ENCODE peak calls at places on chromosomes 13 and 19, in seven cellular contexts. One of them, this sample, is unnamed.

GRCh38 chr13:34657716-34658115 is 284.4 kb upstream of the NBEA start:
- DNase-seq in HepG2: no peak
- DNase-seq in K562: no peak
- DNase-seq in A549: peak; percentile 45
- DNase-seq in IMR-90: peak; percentile 24
- DNase-seq in H1: no peak
- DNase-seq in GM12878: no peak
- DNase-seq in this sample: no peak

GRCh38 chr13:105403065-105403464 is 1132.4 kb downstream of the EFNB2 start:
- DNase-seq in A549: no peak
- DNase-seq in GM12878: no peak
- DNase-seq in K562: no peak
- DNase-seq in IMR-90: no peak
- DNase-seq in H1: no peak
- DNase-seq in HepG2: no peak
- DNase-seq in this sample: no peak

GRCh38 chr19:43798546-43799409 is 3.5 kb downstream of the LYPD5 start:
- DNase-seq in HepG2: no peak
- DNase-seq in A549: peak; percentile 30
- DNase-seq in IMR-90: no peak
- DNase-seq in GM12878: no peak
- DNase-seq in H1: no peak
- DNase-seq in K562: peak; percentile 71
- DNase-seq in this sample: peak; percentile 65

GRCh38 chr13:73096173-73097117 is 37.6 kb downstream of the KLF5 start:
- DNase-seq in GM12878: no peak
- DNase-seq in A549: peak; percentile 45
- DNase-seq in IMR-90: peak; percentile 38
- DNase-seq in K562: no peak
- DNase-seq in H1: no peak
- DNase-seq in HepG2: peak; percentile 21
- DNase-seq in this sample: no peak

GRCh38 chr19:5145521-5146511 is 176.9 kb downstream of the KDM4B start:
- DNase-seq in H1: no peak
- DNase-seq in IMR-90: no peak
- DNase-seq in GM12878: no peak
- DNase-seq in HepG2: no peak
- DNase-seq in K562: no peak
- DNase-seq in A549: no peak
- DNase-seq in this sample: no peak

GRCh38 chr19:30053558-30053957 is 111.5 kb downstream of the URI1 start:
- DNase-seq in GM12878: no peak
- DNase-seq in H1: no peak
- DNase-seq in IMR-90: no peak
- DNase-seq in K562: no peak
- DNase-seq in HepG2: no peak
- DNase-seq in A549: no peak
- DNase-seq in this sample: no peak

GRCh38 chr19:16836115-16836905 is 7.1 kb downstream of the SIN3B start:
- DNase-seq in H1: no peak
- DNase-seq in HepG2: no peak
- DNase-seq in A549: no peak
- DNase-seq in K562: peak; percentile 72
- DNase-seq in IMR-90: peak; percentile 39
- DNase-seq in GM12878: peak; percentile 46
- DNase-seq in this sample: no peak

GRCh38 chr19:39110263-39110967 is 15.2 kb upstream of the PAK4 start:
- DNase-seq in K562: peak; percentile 66
- DNase-seq in H1: no peak
- DNase-seq in A549: peak; percentile 72
- DNase-seq in GM12878: no peak
- DNase-seq in IMR-90: no peak
- DNase-seq in HepG2: peak; percentile 38
- DNase-seq in this sample: peak; percentile 80

GRCh38 chr19:14440049-14440448 is 6.9 kb downstream of the PKN1 start:
- DNase-seq in IMR-90: no peak
- DNase-seq in K562: peak; percentile 92
- DNase-seq in A549: no peak
- DNase-seq in HepG2: no peak
- DNase-seq in H1: no peak
- DNase-seq in GM12878: peak; percentile 37
- DNase-seq in this sample: no peak

GRCh38 chr19:4686700-4687099 is 16.6 kb upstream of the MYDGF start:
- DNase-seq in GM12878: no peak
- DNase-seq in IMR-90: no peak
- DNase-seq in K562: no peak
- DNase-seq in A549: no peak
- DNase-seq in H1: no peak
- DNase-seq in HepG2: no peak
- DNase-seq in this sample: no peak

GRCh38 chr13:43783820-43784219 is 3.0 kb downstream of the ENOX1 start:
- DNase-seq in GM12878: no peak
- DNase-seq in K562: no peak
- DNase-seq in HepG2: no peak
- DNase-seq in H1: no peak
- DNase-seq in A549: peak; percentile 27
- DNase-seq in IMR-90: peak; percentile 8
- DNase-seq in this sample: peak; percentile 56

GRCh38 chr13:97067342-97067895 is 73.1 kb upstream of the OXGR1 start:
- DNase-seq in IMR-90: no peak
- DNase-seq in HepG2: no peak
- DNase-seq in A549: no peak
- DNase-seq in K562: no peak
- DNase-seq in H1: no peak
- DNase-seq in GM12878: no peak
- DNase-seq in this sample: no peak

GRCh38 chr19:43662487-43662886 is 7.5 kb downstream of the PLAUR start:
- DNase-seq in K562: peak; percentile 38
- DNase-seq in HepG2: peak; percentile 41
- DNase-seq in IMR-90: no peak
- DNase-seq in A549: no peak
- DNase-seq in GM12878: no peak
- DNase-seq in H1: no peak
- DNase-seq in this sample: peak; percentile 36

GRCh38 chr19:33376423-33376822 is 2.9 kb downstream of the CEBPG start:
- DNase-seq in H1: no peak
- DNase-seq in K562: no peak
- DNase-seq in A549: peak; percentile 86
- DNase-seq in HepG2: peak; percentile 45
- DNase-seq in GM12878: no peak
- DNase-seq in IMR-90: peak; percentile 87
- DNase-seq in this sample: no peak

GRCh38 chr19:58054792-58055482 is 4.1 kb upstream of the ZNF135 start:
- DNase-seq in IMR-90: peak; percentile 2
- DNase-seq in HepG2: no peak
- DNase-seq in H1: no peak
- DNase-seq in A549: no peak
- DNase-seq in GM12878: no peak
- DNase-seq in K562: no peak
- DNase-seq in this sample: no peak

GRCh38 chr13:31807090-31807541 is 67.8 kb downstream of the RXFP2 start:
- DNase-seq in H1: no peak
- DNase-seq in IMR-90: no peak
- DNase-seq in A549: no peak
- DNase-seq in K562: no peak
- DNase-seq in GM12878: no peak
- DNase-seq in HepG2: no peak
- DNase-seq in this sample: no peak

GRCh38 chr19:22144394-22144793 is 52.4 kb downstream of the ZNF676 start:
- DNase-seq in HepG2: no peak
- DNase-seq in A549: peak; percentile 30
- DNase-seq in H1: no peak
- DNase-seq in K562: peak; percentile 35
- DNase-seq in GM12878: no peak
- DNase-seq in IMR-90: peak; percentile 10
- DNase-seq in this sample: peak; percentile 4

GRCh38 chr13:27962128-27962841 is 6.8 kb downstream of the CDX2 start:
- DNase-seq in IMR-90: no peak
- DNase-seq in H1: no peak
- DNase-seq in GM12878: no peak
- DNase-seq in HepG2: peak; percentile 52
- DNase-seq in A549: no peak
- DNase-seq in K562: no peak
- DNase-seq in this sample: peak; percentile 15
- TF ChIP-seq RFX5 in IMR-90: no peak
- TF ChIP-seq RFX5 in H1: no peak
- TF ChIP-seq RFX5 in GM12878: no peak
- TF ChIP-seq RFX5 in HepG2: no peak
- TF ChIP-seq RFX5 in A549: no peak
- TF ChIP-seq RFX5 in K562: no peak
- TF ChIP-seq RFX5 in this sample: no peak

DNA sequence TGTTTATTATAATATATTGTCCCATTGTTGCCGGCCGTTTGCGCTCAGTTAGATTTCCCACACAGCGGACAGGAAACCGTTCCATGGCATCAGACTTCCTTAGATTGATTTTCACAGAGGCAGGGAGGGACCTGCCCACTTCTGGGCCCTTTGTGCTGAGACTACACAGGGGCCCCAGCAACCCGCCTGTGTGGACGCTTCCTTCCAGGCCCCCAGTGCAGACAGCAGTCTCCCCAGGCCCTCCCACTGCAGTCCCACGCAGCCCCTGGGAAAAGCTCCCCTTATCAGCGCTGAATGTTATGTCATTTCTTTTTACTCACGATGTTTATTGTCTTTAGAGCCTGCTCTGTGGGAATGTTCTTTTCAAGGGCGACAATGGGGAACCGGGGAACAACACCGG is 351.7 kb upstream of the ARGLU1 start:
- DNase-seq in IMR-90: no peak
- DNase-seq in H1: no peak
- DNase-seq in HepG2: no peak
- DNase-seq in GM12878: no peak
- DNase-seq in K562: no peak
- DNase-seq in A549: no peak
- DNase-seq in this sample: no peak
- TF ChIP-seq USF2 in IMR-90: no peak
- TF ChIP-seq USF2 in H1: no peak
- TF ChIP-seq USF2 in HepG2: no peak
- TF ChIP-seq USF2 in GM12878: no peak
- TF ChIP-seq USF2 in K562: no peak
- TF ChIP-seq USF2 in A549: no peak
- TF ChIP-seq USF2 in this sample: no peak

DNA sequence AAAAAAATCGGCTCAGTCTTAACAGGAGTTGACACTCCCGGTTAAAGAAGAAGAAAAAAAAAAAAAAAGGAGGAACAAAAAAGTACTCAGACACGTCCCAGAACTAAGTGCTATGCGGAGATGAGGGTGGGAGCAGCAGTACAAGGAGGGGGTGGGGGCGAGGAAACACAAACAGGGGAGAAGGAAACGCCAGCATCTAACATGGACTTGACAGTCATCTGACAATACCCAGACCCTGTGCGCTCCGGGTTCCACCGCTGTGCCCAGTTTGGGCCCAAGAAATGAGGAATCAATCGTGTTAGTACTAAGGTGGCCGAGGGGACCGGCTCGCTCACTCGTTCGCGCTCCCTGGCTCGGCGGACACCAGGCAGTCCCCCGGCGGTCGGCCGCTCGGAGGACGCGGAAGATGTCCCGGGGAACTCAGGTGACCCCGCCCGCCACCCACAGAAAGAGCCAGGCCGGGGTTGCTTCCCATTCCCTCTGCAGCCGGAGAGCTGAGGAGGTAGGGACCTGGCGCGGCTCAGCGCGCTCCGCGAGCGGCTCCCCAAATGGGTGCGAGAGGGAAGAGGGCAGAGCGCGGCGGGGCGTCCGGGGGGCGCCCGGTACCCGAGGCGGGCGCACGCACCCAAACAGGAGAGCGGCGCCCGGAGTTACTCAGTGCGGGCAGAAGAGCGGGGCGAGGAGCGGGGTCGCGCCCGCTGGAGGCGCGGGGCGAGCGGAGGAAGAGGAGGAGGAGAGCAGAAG is 648 bp downstream of the TSHZ3 start:
- DNase-seq in GM12878: no peak
- DNase-seq in A549: peak; percentile 47
- DNase-seq in IMR-90: no peak
- DNase-seq in HepG2: no peak
- DNase-seq in H1: no peak
- DNase-seq in K562: no peak
- DNase-seq in this sample: peak; percentile 56
- TF ChIP-seq RFX5 in GM12878: no peak
- TF ChIP-seq RFX5 in A549: no peak
- TF ChIP-seq RFX5 in IMR-90: no peak
- TF ChIP-seq RFX5 in HepG2: no peak
- TF ChIP-seq RFX5 in H1: no peak
- TF ChIP-seq RFX5 in K562: no peak
- TF ChIP-seq RFX5 in this sample: no peak

GRCh38 chr13:71359641-71360040 is 507.4 kb downstream of the DACH1 start:
- DNase-seq in GM12878: no peak
- DNase-seq in H1: no peak
- DNase-seq in K562: no peak
- DNase-seq in HepG2: no peak
- DNase-seq in IMR-90: no peak
- DNase-seq in A549: no peak
- DNase-seq in this sample: no peak

GRCh38 chr13:71355010-71355409 is 512.0 kb downstream of the DACH1 start:
- DNase-seq in IMR-90: no peak
- DNase-seq in HepG2: no peak
- DNase-seq in K562: no peak
- DNase-seq in H1: no peak
- DNase-seq in GM12878: no peak
- DNase-seq in A549: no peak
- DNase-seq in this sample: no peak

GRCh38 chr13:71360041-71360440 is 507.0 kb downstream of the DACH1 start:
- DNase-seq in H1: no peak
- DNase-seq in HepG2: no peak
- DNase-seq in GM12878: no peak
- DNase-seq in IMR-90: no peak
- DNase-seq in A549: no peak
- DNase-seq in K562: no peak
- DNase-seq in this sample: no peak

DNA sequence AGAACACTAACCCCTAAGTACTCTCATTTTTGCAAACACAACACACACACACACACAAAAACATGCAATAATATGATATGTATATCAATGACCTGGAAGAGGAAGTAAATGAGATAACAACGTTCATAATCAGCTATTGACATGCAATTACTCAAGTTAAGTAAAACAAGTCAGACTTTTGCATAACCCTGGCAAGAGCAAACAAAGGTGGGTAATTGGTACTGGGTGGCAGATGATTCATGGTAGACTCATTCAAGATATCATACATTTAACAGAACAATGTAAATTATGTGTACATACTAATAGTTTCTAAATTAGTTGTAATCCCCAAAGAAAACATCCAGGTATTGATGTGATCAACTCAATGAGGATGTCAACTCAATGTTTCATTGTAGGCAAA is 508.8 kb downstream of the DACH1 start:
- DNase-seq in A549: no peak
- DNase-seq in IMR-90: no peak
- DNase-seq in GM12878: no peak
- DNase-seq in HepG2: no peak
- DNase-seq in K562: no peak
- DNase-seq in H1: no peak
- DNase-seq in this sample: no peak
- TF ChIP-seq USF2 in A549: no peak
- TF ChIP-seq USF2 in IMR-90: no peak
- TF ChIP-seq USF2 in GM12878: no peak
- TF ChIP-seq USF2 in HepG2: no peak
- TF ChIP-seq USF2 in K562: no peak
- TF ChIP-seq USF2 in H1: no peak
- TF ChIP-seq USF2 in this sample: no peak

This sample was measured in SK-N-SH.